ENCODE peak calls at places on chromosomes 5 and 9, in nine cellular contexts. G is amniotic epithelial cell, N is epithelial cell of prostate, Z is glutamatergic neuron, P is mesenchymal stem cell, A is glomerular endothelial cell, D is body of pancreas, V is activated T-helper 1 cell treated with Interleukin-2 at 50 U/mL for 16 hours, Q is NCI-H510A treated with DMSO at 0.1 percent for 48 hours. L is an unnamed sample.

GRCh38 chr9:70947086-70947485 is 174.3 kb downstream of the TRPM3 start:
- DNase-seq in G (peak), V (no peak), Q (no peak), Z (no peak), P (no peak), N (no peak), A (no peak), D (no peak), L (no peak)

GRCh38 chr5:127987354-127988148 is 96.0 kb upstream of the SLC12A2 start:
- DNase-seq in P (no peak), V (no peak), A (no peak), Q (no peak), G (no peak), N (no peak), D (no peak), Z (no peak), L (no peak)

GRCh38 chr5:135824541-135825041 is 9.9 kb upstream of the SLC25A48 start:
- DNase-seq in Z (no peak), N (no peak), A (no peak), P (no peak), V (no peak), D (no peak), G (no peak), Q (no peak), L (no peak)

GRCh38 chr5:149268928-149269557 is 2.6 kb upstream of the AFAP1L1 start:
- DNase-seq in D (no peak), A (no peak), N (no peak), Z (no peak), P (peak), V (no peak), Q (peak), G (peak), L (no peak)

GRCh38 chr5:154446183-154447073 is 631 bp downstream of the SAP30L start:
- DNase-seq in Z (peak), V (peak), D (peak), A (no peak), Q (peak), G (peak), N (no peak), P (peak), L (no peak)

GRCh38 chr9:122265265-122265900 is 701 bp downstream of the MRRF start:
- DNase-seq in Q (peak), N (no peak), G (peak), D (no peak), Z (no peak), V (no peak), A (no peak), P (peak), L (no peak)

GRCh38 chr5:119840175-119840574 is 210.8 kb downstream of the FAM170A start:
- DNase-seq in Q (no peak), G (peak), D (no peak), N (no peak), Z (no peak), P (no peak), V (no peak), A (no peak), L (no peak)

GRCh38 chr5:144205141-144205551 is 34.5 kb downstream of the KCTD16 start:
- DNase-seq in A (no peak), Q (no peak), N (no peak), G (peak), V (no peak), P (peak), Z (peak), D (peak), L (no peak)

GRCh38 chr5:127564002-127564769 is 46.7 kb downstream of the PRRC1 start:
- DNase-seq in Q (peak), G (peak), V (no peak), Z (no peak), P (peak), D (peak), A (peak), N (no peak), L (peak)

GRCh38 chr9:90805006-90805993 is 3.7 kb downstream of the SYK start:
- DNase-seq in A (no peak), Z (peak), D (no peak), V (no peak), N (no peak), P (peak), G (no peak), Q (peak), L (no peak)

GRCh38 chr5:94613583-94613982 is 4.8 kb downstream of the KIAA0825 start:
- DNase-seq in Q (no peak), P (peak), D (peak), A (no peak), N (no peak), V (no peak), Z (no peak), G (peak), L (no peak)